ENCODE peak calls at places on chromosome 10, in four cellular contexts. One of them, this sample, is unnamed.

GRCh38 chr10:91424016-91424415 is 13.9 kb downstream of the HECTD2 start:
- DNase-seq in progenitor cell of endocrine pancreas: no peak
- DNase-seq in tibial artery: no peak
- DNase-seq in T-helper 1 cell: no peak
- DNase-seq in this sample: no peak

GRCh38 chr10:45545150-45545549 is 127.4 kb downstream of the ZFAND4 start:
- DNase-seq in progenitor cell of endocrine pancreas: no peak
- DNase-seq in tibial artery: no peak
- DNase-seq in T-helper 1 cell: no peak
- DNase-seq in this sample: no peak

GRCh38 chr10:133241501-133242205 is 4.0 kb downstream of the VENTX start:
- DNase-seq in progenitor cell of endocrine pancreas: no peak
- DNase-seq in tibial artery: no peak
- DNase-seq in T-helper 1 cell: no peak
- DNase-seq in this sample: no peak

GRCh38 chr10:63708421-63708820 is 187.2 kb downstream of the REEP3 start:
- DNase-seq in progenitor cell of endocrine pancreas: no peak
- DNase-seq in tibial artery: no peak
- DNase-seq in T-helper 1 cell: no peak
- DNase-seq in this sample: no peak

GRCh38 chr10:101774589-101775272 is 1.2 kb downstream of the FGF8 start:
- DNase-seq in progenitor cell of endocrine pancreas: no peak
- DNase-seq in tibial artery: no peak
- DNase-seq in T-helper 1 cell: no peak
- DNase-seq in this sample: no peak

GRCh38 chr10:56370217-56371113 is 9.4 kb upstream of the ZWINT start:
- DNase-seq in progenitor cell of endocrine pancreas: no peak
- DNase-seq in tibial artery: no peak
- DNase-seq in T-helper 1 cell: no peak
- DNase-seq in this sample: no peak

GRCh38 chr10:11081413-11081812 is 63.7 kb downstream of the CELF2 start:
- DNase-seq in progenitor cell of endocrine pancreas: no peak
- DNase-seq in tibial artery: no peak
- DNase-seq in T-helper 1 cell: no peak
- DNase-seq in this sample: no peak

GRCh38 chr10:13003004-13003403 is 1.5 kb upstream of the CCDC3 start:
- DNase-seq in progenitor cell of endocrine pancreas: no peak
- DNase-seq in tibial artery: no peak
- DNase-seq in T-helper 1 cell: no peak
- DNase-seq in this sample: no peak

GRCh38 chr10:124534231-124534798 is 72.7 kb downstream of the LHPP start:
- DNase-seq in progenitor cell of endocrine pancreas: no peak
- DNase-seq in tibial artery: peak; percentile 77
- DNase-seq in T-helper 1 cell: no peak
- DNase-seq in this sample: peak; percentile 70

GRCh38 chr10:118116555-118117311 is 70.0 kb upstream of the RAB11FIP2 start:
- DNase-seq in progenitor cell of endocrine pancreas: no peak
- DNase-seq in tibial artery: no peak
- DNase-seq in T-helper 1 cell: no peak
- DNase-seq in this sample: no peak

GRCh38 chr10:114470956-114471905 is 66.9 kb upstream of the AFAP1L2 start:
- DNase-seq in progenitor cell of endocrine pancreas: peak; percentile 21
- DNase-seq in tibial artery: no peak
- DNase-seq in T-helper 1 cell: peak; percentile 50
- DNase-seq in this sample: no peak

GRCh38 chr10:104088239-104088638 is 2.6 kb upstream of the COL17A1 start:
- DNase-seq in progenitor cell of endocrine pancreas: no peak
- DNase-seq in tibial artery: no peak
- DNase-seq in T-helper 1 cell: no peak
- DNase-seq in this sample: no peak

GRCh38 chr10:58026036-58026435 is 241.7 kb downstream of the IPMK start:
- DNase-seq in progenitor cell of endocrine pancreas: no peak
- DNase-seq in tibial artery: no peak
- DNase-seq in T-helper 1 cell: no peak
- DNase-seq in this sample: no peak